ENCODE peak calls at places on chromosome 7, in ten cellular contexts. L, U, P, E, B, Z, J, K, D and G are unnamed samples.
A peak's percentile ranks its signal among the peaks of the same experiment; 100 is the strongest.

GRCh38 chr7:148142660-148143248 is 447.8 kb upstream of the C7orf33 start:
- DNase-seq in L (peak; percentile 72), U (peak; percentile 47), P (peak; percentile 12), E (no peak), B (peak; percentile 67), Z (peak; percentile 11), J (no peak), K (no peak), D (no peak), G (peak; percentile 38)

GRCh38 chr7:39336457-39336856 is 229.7 kb upstream of the YAE1 start:
- DNase-seq in L (no peak), U (no peak), P (no peak), E (no peak), B (no peak), Z (no peak), J (no peak), K (no peak), D (peak; percentile 37), G (peak; percentile 58)

GRCh38 chr7:18996583-18996982 is 120.9 kb downstream of the TWIST1 start:
- DNase-seq in L (no peak), U (no peak), P (no peak), E (no peak), B (no peak), Z (no peak), J (no peak), K (no peak), D (no peak), G (no peak)

GRCh38 chr7:95893484-95893883 is 121.1 kb downstream of the DYNC1I1 start:
- DNase-seq in L (no peak), U (no peak), P (no peak), E (no peak), B (no peak), Z (no peak), J (no peak), K (no peak), D (no peak), G (no peak)

GRCh38 chr7:156043435-156044123 is 231.3 kb upstream of the SHH start:
- DNase-seq in L (no peak), U (no peak), P (no peak), E (no peak), B (no peak), Z (no peak), J (no peak), K (no peak), D (no peak), G (no peak)

GRCh38 chr7:132485600-132486594 is 90.4 kb downstream of the PLXNA4 start:
- DNase-seq in L (no peak), U (no peak), P (no peak), E (no peak), B (no peak), Z (no peak), J (no peak), K (no peak), D (peak; percentile 20), G (no peak)

GRCh38 chr7:44849277-44850210 is 1.7 kb upstream of the H2AZ2 start:
- DNase-seq in L (no peak), U (no peak), P (no peak), E (no peak), B (no peak), Z (peak; percentile 28), J (no peak), K (no peak), D (peak; percentile 80), G (no peak)

GRCh38 chr7:135950429-135950828 is 26.7 kb downstream of the MTPN start:
- DNase-seq in L (no peak), U (no peak), P (no peak), E (no peak), B (no peak), Z (no peak), J (no peak), K (no peak), D (no peak), G (no peak)